ENCODE peak calls at places on chromosomes 5 and 9, in six cellular contexts. One of them, this sample, is unnamed.

GRCh38 chr5:176647030-176647869 is at the start of gene TSPAN17:
- DNase-seq in coronary artery: peak
- DNase-seq in left lung: peak
- DNase-seq in CD8-positive, alpha-beta T cell: peak
- DNase-seq in HFF-Myc: peak
- DNase-seq in K562: peak
- DNase-seq in this sample: peak

GRCh38 chr9:126166291-126166690 is 160.3 kb upstream of the MVB12B start:
- DNase-seq in left lung: no peak
- DNase-seq in coronary artery: no peak
- DNase-seq in HFF-Myc: no peak
- DNase-seq in K562: no peak
- DNase-seq in CD8-positive, alpha-beta T cell: no peak
- DNase-seq in this sample: peak

GRCh38 chr5:177605667-177606066 is 5.7 kb downstream of the B4GALT7 start:
- DNase-seq in K562: no peak
- DNase-seq in left lung: no peak
- DNase-seq in CD8-positive, alpha-beta T cell: no peak
- DNase-seq in HFF-Myc: no peak
- DNase-seq in coronary artery: peak
- DNase-seq in this sample: peak

GRCh38 chr9:115211413-115212204 is 93.7 kb upstream of the TNC start:
- DNase-seq in left lung: no peak
- DNase-seq in CD8-positive, alpha-beta T cell: no peak
- DNase-seq in HFF-Myc: peak
- DNase-seq in coronary artery: no peak
- DNase-seq in K562: no peak
- DNase-seq in this sample: no peak

GRCh38 chr9:81776390-81776789 is 87.0 kb upstream of the TLE1 start:
- DNase-seq in HFF-Myc: no peak
- DNase-seq in left lung: no peak
- DNase-seq in coronary artery: no peak
- DNase-seq in K562: no peak
- DNase-seq in CD8-positive, alpha-beta T cell: no peak
- DNase-seq in this sample: no peak

GRCh38 chr9:88852794-88853193 is 138.5 kb upstream of the S1PR3 start:
- DNase-seq in K562: peak
- DNase-seq in HFF-Myc: peak
- DNase-seq in coronary artery: no peak
- DNase-seq in left lung: no peak
- DNase-seq in CD8-positive, alpha-beta T cell: no peak
- DNase-seq in this sample: no peak

GRCh38 chr9:108534741-108535140 is 321.0 kb downstream of the ACTL7B start:
- DNase-seq in left lung: no peak
- DNase-seq in CD8-positive, alpha-beta T cell: no peak
- DNase-seq in K562: no peak
- DNase-seq in coronary artery: no peak
- DNase-seq in HFF-Myc: peak
- DNase-seq in this sample: no peak

GRCh38 chr5:144487207-144487606 is 316.5 kb downstream of the KCTD16 start:
- DNase-seq in CD8-positive, alpha-beta T cell: no peak
- DNase-seq in left lung: no peak
- DNase-seq in HFF-Myc: no peak
- DNase-seq in K562: no peak
- DNase-seq in coronary artery: no peak
- DNase-seq in this sample: no peak

GRCh38 chr5:172175263-172175719 is 12.7 kb downstream of the STK10 start:
- DNase-seq in HFF-Myc: no peak
- DNase-seq in left lung: peak
- DNase-seq in CD8-positive, alpha-beta T cell: peak
- DNase-seq in coronary artery: no peak
- DNase-seq in K562: peak
- DNase-seq in this sample: no peak

GRCh38 chr5:26121343-26121742 is 917.0 kb downstream of the CDH9 start:
- DNase-seq in HFF-Myc: no peak
- DNase-seq in coronary artery: no peak
- DNase-seq in K562: no peak
- DNase-seq in CD8-positive, alpha-beta T cell: no peak
- DNase-seq in left lung: no peak
- DNase-seq in this sample: no peak

GRCh38 chr5:169647566-169647965 is 10.5 kb downstream of the DOCK2 start:
- DNase-seq in K562: no peak
- DNase-seq in CD8-positive, alpha-beta T cell: no peak
- DNase-seq in coronary artery: no peak
- DNase-seq in left lung: no peak
- DNase-seq in HFF-Myc: no peak
- DNase-seq in this sample: no peak

GRCh38 chr5:54917323-54917722 is 68.1 kb downstream of the ESM1 start:
- DNase-seq in HFF-Myc: no peak
- DNase-seq in coronary artery: no peak
- DNase-seq in CD8-positive, alpha-beta T cell: no peak
- DNase-seq in K562: no peak
- DNase-seq in left lung: no peak
- DNase-seq in this sample: no peak

DNA sequence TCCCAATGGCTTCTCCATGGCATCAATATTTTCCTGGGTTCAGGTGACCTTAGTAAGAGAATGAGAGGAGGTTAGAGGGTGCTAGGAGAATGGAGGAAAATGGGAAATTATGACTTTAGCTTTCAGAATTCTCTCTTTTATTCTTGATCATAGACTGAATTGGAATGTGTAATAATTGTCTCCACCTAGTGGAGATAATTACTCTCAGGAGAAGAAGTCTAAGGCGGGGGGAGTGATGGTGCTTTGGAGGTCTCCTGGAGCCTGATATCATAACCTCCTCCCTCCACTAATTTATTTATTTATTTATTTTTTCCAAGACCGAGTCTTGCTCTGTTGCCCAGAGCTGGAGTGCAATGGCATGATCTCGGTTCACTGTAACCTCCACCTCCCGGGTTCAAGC is 221.3 kb downstream of the GRIA1 start:
- DNase-seq in left lung: no peak
- DNase-seq in coronary artery: no peak
- DNase-seq in HFF-Myc: no peak
- DNase-seq in K562: no peak
- DNase-seq in CD8-positive, alpha-beta T cell: no peak
- DNase-seq in this sample: no peak
- TF ChIP-seq CTCF in left lung: peak
- TF ChIP-seq CTCF in coronary artery: no peak
- TF ChIP-seq CTCF in HFF-Myc: no peak
- TF ChIP-seq CTCF in K562: peak
- TF ChIP-seq CTCF in CD8-positive, alpha-beta T cell: no peak
- TF ChIP-seq CTCF in this sample: peak

DNA sequence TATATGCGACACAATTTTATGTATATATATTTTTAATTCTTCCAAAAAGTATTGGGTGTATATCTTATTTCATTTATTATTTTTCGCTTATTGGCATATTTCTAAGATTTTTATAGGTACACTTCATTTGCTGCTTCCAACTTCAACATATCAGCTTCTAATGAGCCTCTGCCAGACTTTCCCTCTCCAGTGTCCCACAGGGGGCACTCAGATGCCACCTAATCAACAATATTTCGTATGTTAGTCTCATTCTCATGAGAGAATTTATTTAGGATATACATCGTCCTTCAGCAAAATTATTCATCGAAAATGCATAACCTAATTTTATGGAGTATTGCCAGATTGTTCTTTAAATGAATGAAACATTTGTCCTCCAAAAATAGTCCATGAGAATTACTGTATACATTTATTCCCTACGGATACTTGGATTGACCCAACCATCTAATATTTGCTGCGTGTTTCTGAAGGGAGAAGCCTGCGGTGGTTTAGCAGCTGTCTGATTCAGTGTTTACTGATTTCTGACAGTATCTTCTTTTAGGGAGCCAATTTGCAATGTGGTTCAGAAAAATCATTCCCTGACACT is 100.6 kb upstream of the SELENOP start:
- DNase-seq in HFF-Myc: peak
- DNase-seq in left lung: no peak
- DNase-seq in CD8-positive, alpha-beta T cell: peak
- DNase-seq in K562: no peak
- DNase-seq in coronary artery: no peak
- DNase-seq in this sample: no peak
- TF ChIP-seq CTCF in HFF-Myc: peak
- TF ChIP-seq CTCF in left lung: no peak
- TF ChIP-seq CTCF in CD8-positive, alpha-beta T cell: peak
- TF ChIP-seq CTCF in K562: peak
- TF ChIP-seq CTCF in coronary artery: no peak
- TF ChIP-seq CTCF in this sample: peak

GRCh38 chr5:146448783-146449519 is 1.8 kb downstream of the TCERG1 start:
- DNase-seq in coronary artery: no peak
- DNase-seq in K562: no peak
- DNase-seq in left lung: no peak
- DNase-seq in CD8-positive, alpha-beta T cell: no peak
- DNase-seq in HFF-Myc: no peak
- DNase-seq in this sample: no peak

GRCh38 chr5:146447734-146448380 is 724 bp downstream of the TCERG1 start:
- DNase-seq in K562: no peak
- DNase-seq in HFF-Myc: no peak
- DNase-seq in left lung: no peak
- DNase-seq in CD8-positive, alpha-beta T cell: no peak
- DNase-seq in coronary artery: no peak
- DNase-seq in this sample: no peak

GRCh38 chr5:146446861-146447733 is at the start of gene TCERG1:
- DNase-seq in coronary artery: peak
- DNase-seq in K562: peak
- DNase-seq in HFF-Myc: peak
- DNase-seq in left lung: peak
- DNase-seq in CD8-positive, alpha-beta T cell: peak
- DNase-seq in this sample: peak

GRCh38 chr5:146451411-146451810 is 4.3 kb downstream of the TCERG1 start:
- DNase-seq in K562: no peak
- DNase-seq in CD8-positive, alpha-beta T cell: no peak
- DNase-seq in coronary artery: no peak
- DNase-seq in HFF-Myc: no peak
- DNase-seq in left lung: no peak
- DNase-seq in this sample: no peak
- TF ChIP-seq CTCF in K562: peak
- TF ChIP-seq CTCF in CD8-positive, alpha-beta T cell: no peak
- TF ChIP-seq CTCF in coronary artery: no peak
- TF ChIP-seq CTCF in HFF-Myc: no peak
- TF ChIP-seq CTCF in left lung: no peak
- TF ChIP-seq CTCF in this sample: peak

GRCh38 chr5:134917070-134917831 is 12.3 kb downstream of the PCBD2 start:
- DNase-seq in HFF-Myc: no peak
- DNase-seq in K562: peak
- DNase-seq in left lung: no peak
- DNase-seq in CD8-positive, alpha-beta T cell: no peak
- DNase-seq in coronary artery: no peak
- DNase-seq in this sample: no peak
- TF ChIP-seq CTCF in HFF-Myc: peak
- TF ChIP-seq CTCF in K562: peak
- TF ChIP-seq CTCF in left lung: no peak
- TF ChIP-seq CTCF in CD8-positive, alpha-beta T cell: no peak
- TF ChIP-seq CTCF in coronary artery: no peak
- TF ChIP-seq CTCF in this sample: peak